ENCODE peak calls at places on chromosomes 7 and 10, in four cellular contexts. One of them, this sample, is unnamed.

GRCh38 chr7:22578048-22578770 is 78.2 kb upstream of the STEAP1B start:
- DNase-seq in K562: no peak
- DNase-seq in HepG2: no peak
- DNase-seq in SK-N-SH: no peak
- DNase-seq in this sample: no peak

GRCh38 chr10:70693619-70694286 is 21.4 kb downstream of the ADAMTS14 start:
- DNase-seq in HepG2: no peak
- DNase-seq in K562: peak
- DNase-seq in SK-N-SH: peak
- DNase-seq in this sample: no peak

GRCh38 chr7:39336457-39336856 is 229.7 kb upstream of the YAE1 start:
- DNase-seq in SK-N-SH: no peak
- DNase-seq in K562: no peak
- DNase-seq in HepG2: no peak
- DNase-seq in this sample: no peak

GRCh38 chr10:74114041-74114448 is 36.6 kb downstream of the AP3M1 start:
- DNase-seq in K562: no peak
- DNase-seq in HepG2: no peak
- DNase-seq in SK-N-SH: peak
- DNase-seq in this sample: no peak

GRCh38 chr10:126016156-126016805 is 119.9 kb downstream of the FANK1 start:
- DNase-seq in HepG2: no peak
- DNase-seq in K562: no peak
- DNase-seq in SK-N-SH: no peak
- DNase-seq in this sample: no peak

GRCh38 chr7:25895792-25896171 is 256.2 kb upstream of the NFE2L3 start:
- DNase-seq in SK-N-SH: no peak
- DNase-seq in HepG2: no peak
- DNase-seq in K562: no peak
- DNase-seq in this sample: no peak

GRCh38 chr7:142438235-142438922 is 180.5 kb upstream of the PRSS58 start:
- DNase-seq in HepG2: peak
- DNase-seq in K562: peak
- DNase-seq in SK-N-SH: peak
- DNase-seq in this sample: no peak

GRCh38 chr7:85997515-85997914 is 646.2 kb upstream of the GRM3 start:
- DNase-seq in K562: no peak
- DNase-seq in SK-N-SH: no peak
- DNase-seq in HepG2: no peak
- DNase-seq in this sample: no peak

GRCh38 chr10:85600026-85600743 is 766.4 kb downstream of the GRID1 start:
- DNase-seq in HepG2: no peak
- DNase-seq in K562: no peak
- DNase-seq in SK-N-SH: no peak
- DNase-seq in this sample: no peak

GRCh38 chr7:115230882-115231508 is 309.1 kb downstream of the MDFIC start:
- DNase-seq in SK-N-SH: no peak
- DNase-seq in K562: no peak
- DNase-seq in HepG2: peak
- DNase-seq in this sample: no peak

GRCh38 chr7:136023134-136023869 is 46.1 kb upstream of the MTPN start:
- DNase-seq in SK-N-SH: no peak
- DNase-seq in K562: no peak
- DNase-seq in HepG2: no peak
- DNase-seq in this sample: no peak

GRCh38 chr7:33286521-33286920 is 157.2 kb downstream of the BBS9 start:
- DNase-seq in K562: no peak
- DNase-seq in HepG2: no peak
- DNase-seq in SK-N-SH: no peak
- DNase-seq in this sample: no peak

GRCh38 chr7:27515933-27516332 is 146.8 kb downstream of the HIBADH start:
- DNase-seq in HepG2: no peak
- DNase-seq in SK-N-SH: no peak
- DNase-seq in K562: no peak
- DNase-seq in this sample: no peak

GRCh38 chr7:150447966-150448788 is 2.3 kb upstream of the GIMAP8 start:
- DNase-seq in HepG2: no peak
- DNase-seq in SK-N-SH: no peak
- DNase-seq in K562: no peak
- DNase-seq in this sample: no peak

GRCh38 chr7:53397911-53398310 is 362.5 kb downstream of the POM121L12 start:
- DNase-seq in SK-N-SH: no peak
- DNase-seq in K562: no peak
- DNase-seq in HepG2: no peak
- DNase-seq in this sample: no peak

GRCh38 chr10:22340362-22341189 is 4.7 kb upstream of the SPAG6 start:
- DNase-seq in SK-N-SH: peak
- DNase-seq in K562: peak
- DNase-seq in HepG2: peak
- DNase-seq in this sample: peak

GRCh38 chr10:25467861-25468260 is 293.1 kb downstream of the GPR158 start:
- DNase-seq in HepG2: no peak
- DNase-seq in K562: no peak
- DNase-seq in SK-N-SH: no peak
- DNase-seq in this sample: no peak

GRCh38 chr7:83306487-83306886 is 143.8 kb upstream of the PCLO start:
- DNase-seq in HepG2: no peak
- DNase-seq in K562: no peak
- DNase-seq in SK-N-SH: no peak
- DNase-seq in this sample: no peak

GRCh38 chr7:78852951-78853350 is 600.5 kb downstream of the MAGI2 start:
- DNase-seq in SK-N-SH: no peak
- DNase-seq in HepG2: no peak
- DNase-seq in K562: no peak
- DNase-seq in this sample: no peak

GRCh38 chr10:124903119-124903518 is 38.8 kb upstream of the ZRANB1 start:
- DNase-seq in HepG2: no peak
- DNase-seq in K562: no peak
- DNase-seq in SK-N-SH: no peak
- DNase-seq in this sample: no peak

GRCh38 chr7:156026076-156027002 is 214.1 kb upstream of the SHH start:
- DNase-seq in HepG2: no peak
- DNase-seq in K562: no peak
- DNase-seq in SK-N-SH: no peak
- DNase-seq in this sample: no peak

GRCh38 chr10:110447886-110448285 is 49.8 kb upstream of the DUSP5 start:
- DNase-seq in HepG2: no peak
- DNase-seq in SK-N-SH: no peak
- DNase-seq in K562: no peak
- DNase-seq in this sample: no peak
- TF ChIP-seq NFIC in HepG2: no peak
- TF ChIP-seq NFIC in SK-N-SH: no peak
- TF ChIP-seq NFIC in K562: no peak
- TF ChIP-seq NFIC in this sample: no peak

DNA sequence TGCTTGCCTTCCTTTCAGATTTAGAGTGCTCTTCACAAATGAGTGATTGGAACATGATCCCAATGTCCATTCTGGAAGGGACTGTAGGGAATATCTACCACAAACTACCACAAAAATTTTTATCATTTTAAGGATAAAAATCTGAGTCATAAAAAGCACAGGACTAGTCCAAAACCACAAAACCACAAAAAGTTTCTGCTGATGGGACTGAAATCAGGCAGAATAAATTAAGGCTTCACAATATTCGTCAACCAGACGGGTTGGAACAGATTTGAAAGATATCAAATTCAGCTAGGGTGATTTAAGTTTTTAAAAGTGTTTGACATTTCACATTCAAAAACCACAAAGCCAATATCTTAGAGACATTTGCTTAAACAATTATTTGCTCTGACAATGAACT is 100.1 kb upstream of the PTN start:
- DNase-seq in SK-N-SH: no peak
- DNase-seq in K562: no peak
- DNase-seq in HepG2: no peak
- DNase-seq in this sample: no peak
- TF ChIP-seq NFIC in SK-N-SH: peak
- TF ChIP-seq NFIC in K562: no peak
- TF ChIP-seq NFIC in HepG2: no peak
- TF ChIP-seq NFIC in this sample: no peak

GRCh38 chr7:44473295-44473694 is 17.2 kb downstream of the NUDCD3 start:
- DNase-seq in HepG2: peak
- DNase-seq in K562: peak
- DNase-seq in SK-N-SH: no peak
- DNase-seq in this sample: no peak

GRCh38 chr7:44477955-44478354 is 12.5 kb downstream of the NUDCD3 start:
- DNase-seq in HepG2: no peak
- DNase-seq in K562: no peak
- DNase-seq in SK-N-SH: no peak
- DNase-seq in this sample: no peak

GRCh38 chr7:44471850-44472249 is 18.6 kb downstream of the NUDCD3 start:
- DNase-seq in HepG2: no peak
- DNase-seq in K562: no peak
- DNase-seq in SK-N-SH: no peak
- DNase-seq in this sample: no peak

GRCh38 chr7:44482502-44483485 is 7.7 kb downstream of the NUDCD3 start:
- DNase-seq in K562: no peak
- DNase-seq in HepG2: no peak
- DNase-seq in SK-N-SH: no peak
- DNase-seq in this sample: no peak

GRCh38 chr7:44477063-44477830 is 13.2 kb downstream of the NUDCD3 start:
- DNase-seq in SK-N-SH: peak
- DNase-seq in HepG2: peak
- DNase-seq in K562: peak
- DNase-seq in this sample: peak
- TF ChIP-seq NFIC in SK-N-SH: no peak
- TF ChIP-seq NFIC in HepG2: no peak
- TF ChIP-seq NFIC in K562: no peak
- TF ChIP-seq NFIC in this sample: no peak

GRCh38 chr7:1325246-1325645 is 92.6 kb downstream of the UNCX start:
- DNase-seq in SK-N-SH: no peak
- DNase-seq in K562: no peak
- DNase-seq in HepG2: no peak
- DNase-seq in this sample: no peak

GRCh38 chr7:1324028-1324900 is 91.6 kb downstream of the UNCX start:
- DNase-seq in K562: no peak
- DNase-seq in SK-N-SH: peak
- DNase-seq in HepG2: no peak
- DNase-seq in this sample: no peak

GRCh38 chr7:1325646-1326510 is 93.2 kb downstream of the UNCX start:
- DNase-seq in SK-N-SH: peak
- DNase-seq in HepG2: no peak
- DNase-seq in K562: no peak
- DNase-seq in this sample: no peak

GRCh38 chr7:1329261-1329660 is 96.6 kb downstream of the UNCX start:
- DNase-seq in HepG2: no peak
- DNase-seq in K562: no peak
- DNase-seq in SK-N-SH: no peak
- DNase-seq in this sample: no peak

DNA sequence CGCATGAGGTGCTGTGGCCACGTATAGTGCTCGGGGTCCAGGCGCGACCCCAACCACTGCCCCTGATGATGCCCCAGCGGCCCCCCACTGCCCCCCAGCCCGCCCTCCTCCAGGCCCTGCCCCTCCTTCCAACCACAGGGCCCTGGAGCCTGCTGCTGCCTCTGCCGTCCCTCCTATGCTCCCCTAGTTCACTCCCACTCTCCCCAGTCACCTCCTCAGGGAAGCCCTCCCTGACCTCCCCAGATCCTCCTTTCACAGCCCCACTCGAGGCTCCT is 93.8 kb downstream of the UNCX start:
- DNase-seq in SK-N-SH: no peak
- DNase-seq in HepG2: no peak
- DNase-seq in K562: no peak
- DNase-seq in this sample: no peak
- TF ChIP-seq NFIC in SK-N-SH: no peak
- TF ChIP-seq NFIC in HepG2: no peak
- TF ChIP-seq NFIC in K562: no peak
- TF ChIP-seq NFIC in this sample: no peak

GRCh38 chr7:80499350-80499955 is 12.4 kb downstream of the GNAT3 start:
- DNase-seq in HepG2: peak
- DNase-seq in SK-N-SH: no peak
- DNase-seq in K562: no peak
- DNase-seq in this sample: no peak
- TF ChIP-seq NFIC in HepG2: no peak
- TF ChIP-seq NFIC in SK-N-SH: peak
- TF ChIP-seq NFIC in K562: no peak
- TF ChIP-seq NFIC in this sample: no peak

GRCh38 chr10:69241575-69241974 is 21.4 kb downstream of the HKDC1 start:
- DNase-seq in HepG2: no peak
- DNase-seq in K562: no peak
- DNase-seq in SK-N-SH: no peak
- DNase-seq in this sample: no peak

GRCh38 chr10:69237528-69238159 is 17.5 kb downstream of the HKDC1 start:
- DNase-seq in SK-N-SH: peak
- DNase-seq in K562: peak
- DNase-seq in HepG2: peak
- DNase-seq in this sample: no peak

GRCh38 chr10:69240455-69240854 is 20.3 kb downstream of the HKDC1 start:
- DNase-seq in SK-N-SH: no peak
- DNase-seq in HepG2: no peak
- DNase-seq in K562: no peak
- DNase-seq in this sample: no peak

GRCh38 chr10:69239106-69239505 is 19.0 kb downstream of the HKDC1 start:
- DNase-seq in K562: no peak
- DNase-seq in HepG2: no peak
- DNase-seq in SK-N-SH: no peak
- DNase-seq in this sample: no peak

GRCh38 chr10:69239816-69240434 is 19.8 kb downstream of the HKDC1 start:
- DNase-seq in K562: no peak
- DNase-seq in HepG2: no peak
- DNase-seq in SK-N-SH: no peak
- DNase-seq in this sample: no peak
- TF ChIP-seq NFIC in K562: no peak
- TF ChIP-seq NFIC in HepG2: no peak
- TF ChIP-seq NFIC in SK-N-SH: no peak
- TF ChIP-seq NFIC in this sample: no peak